ENCODE peak calls at places on chromosomes 11 and 22, in five cellular contexts. One of them, this sample, is unnamed.

GRCh38 chr11:12206529-12206928 is 96.1 kb downstream of the MICAL2 start:
- DNase-seq in left cardiac atrium: no peak
- DNase-seq in GM12865: no peak
- DNase-seq in GDM1: no peak
- DNase-seq in neural crest cell: no peak
- DNase-seq in this sample: no peak

GRCh38 chr11:76770642-76771445 is 12.3 kb upstream of the TSKU start:
- DNase-seq in left cardiac atrium: peak
- DNase-seq in neural crest cell: no peak
- DNase-seq in GM12865: peak
- DNase-seq in GDM1: no peak
- DNase-seq in this sample: peak

GRCh38 chr11:63745304-63746170 is 23.0 kb downstream of the ZFTA start:
- DNase-seq in GM12865: no peak
- DNase-seq in neural crest cell: no peak
- DNase-seq in left cardiac atrium: no peak
- DNase-seq in GDM1: no peak
- DNase-seq in this sample: no peak

GRCh38 chr11:3201677-3202181 is 16.9 kb downstream of the MRGPRG start:
- DNase-seq in GM12865: no peak
- DNase-seq in neural crest cell: no peak
- DNase-seq in left cardiac atrium: no peak
- DNase-seq in GDM1: no peak
- DNase-seq in this sample: peak

GRCh38 chr22:33544707-33545106 is 375.6 kb downstream of the LARGE1 start:
- DNase-seq in GM12865: peak
- DNase-seq in GDM1: no peak
- DNase-seq in left cardiac atrium: no peak
- DNase-seq in neural crest cell: no peak
- DNase-seq in this sample: no peak

GRCh38 chr11:100776212-100776896 is 89.3 kb downstream of the ARHGAP42 start:
- DNase-seq in left cardiac atrium: no peak
- DNase-seq in GM12865: no peak
- DNase-seq in neural crest cell: no peak
- DNase-seq in GDM1: no peak
- DNase-seq in this sample: no peak

GRCh38 chr22:30212996-30213441 is 33.5 kb downstream of the LIF start:
- DNase-seq in GM12865: no peak
- DNase-seq in neural crest cell: no peak
- DNase-seq in GDM1: no peak
- DNase-seq in left cardiac atrium: no peak
- DNase-seq in this sample: no peak

GRCh38 chr11:62974848-62975522 is 9.8 kb downstream of the SLC22A6 start:
- DNase-seq in left cardiac atrium: peak
- DNase-seq in GM12865: peak
- DNase-seq in GDM1: no peak
- DNase-seq in neural crest cell: no peak
- DNase-seq in this sample: no peak

GRCh38 chr11:69286358-69287327 is 7.3 kb upstream of the MYEOV start:
- DNase-seq in GM12865: no peak
- DNase-seq in left cardiac atrium: no peak
- DNase-seq in GDM1: no peak
- DNase-seq in neural crest cell: no peak
- DNase-seq in this sample: no peak

GRCh38 chr11:82117339-82117738 is 616.3 kb downstream of the FAM181B start:
- DNase-seq in neural crest cell: no peak
- DNase-seq in GM12865: peak
- DNase-seq in GDM1: no peak
- DNase-seq in left cardiac atrium: no peak
- DNase-seq in this sample: no peak

GRCh38 chr11:112525270-112525669 is 264.6 kb upstream of the PLET1 start:
- DNase-seq in GDM1: no peak
- DNase-seq in GM12865: no peak
- DNase-seq in neural crest cell: no peak
- DNase-seq in left cardiac atrium: peak
- DNase-seq in this sample: no peak

GRCh38 chr22:36467946-36468345 is 13.5 kb downstream of the TXN2 start:
- DNase-seq in left cardiac atrium: no peak
- DNase-seq in GM12865: no peak
- DNase-seq in neural crest cell: no peak
- DNase-seq in GDM1: peak
- DNase-seq in this sample: no peak

GRCh38 chr11:48000432-48000831 is 20.1 kb downstream of the PTPRJ start:
- DNase-seq in GM12865: no peak
- DNase-seq in GDM1: no peak
- DNase-seq in left cardiac atrium: no peak
- DNase-seq in neural crest cell: no peak
- DNase-seq in this sample: no peak

GRCh38 chr11:88115828-88116410 is 59.3 kb downstream of the RAB38 start:
- DNase-seq in neural crest cell: no peak
- DNase-seq in GDM1: no peak
- DNase-seq in GM12865: no peak
- DNase-seq in left cardiac atrium: no peak
- DNase-seq in this sample: no peak

GRCh38 chr22:43811777-43812148 is 342 bp downstream of the EFCAB6 start:
- DNase-seq in neural crest cell: no peak
- DNase-seq in GM12865: peak
- DNase-seq in left cardiac atrium: no peak
- DNase-seq in GDM1: no peak
- DNase-seq in this sample: no peak

GRCh38 chr22:49497266-49497665 is 330.4 kb downstream of the BRD1 start:
- DNase-seq in left cardiac atrium: no peak
- DNase-seq in GDM1: no peak
- DNase-seq in neural crest cell: no peak
- DNase-seq in GM12865: no peak
- DNase-seq in this sample: no peak

GRCh38 chr22:44309137-44309536 is 3.6 kb downstream of the SHISAL1 start:
- DNase-seq in GDM1: no peak
- DNase-seq in GM12865: peak
- DNase-seq in neural crest cell: no peak
- DNase-seq in left cardiac atrium: peak
- DNase-seq in this sample: peak

GRCh38 chr11:24754406-24754805 is 257.6 kb downstream of the LUZP2 start:
- DNase-seq in GM12865: no peak
- DNase-seq in neural crest cell: no peak
- DNase-seq in left cardiac atrium: no peak
- DNase-seq in GDM1: no peak
- DNase-seq in this sample: no peak

GRCh38 chr22:50306753-50307749 is at the start of gene PLXNB2:
- DNase-seq in GM12865: peak
- DNase-seq in GDM1: peak
- DNase-seq in left cardiac atrium: peak
- DNase-seq in neural crest cell: peak
- DNase-seq in this sample: peak

GRCh38 chr11:8832571-8833260 is 78.3 kb upstream of the AKIP1 start:
- DNase-seq in GM12865: peak
- DNase-seq in GDM1: no peak
- DNase-seq in neural crest cell: no peak
- DNase-seq in left cardiac atrium: no peak
- DNase-seq in this sample: no peak

GRCh38 chr11:5928269-5928668 is 13.8 kb upstream of the OR56A3 start:
- DNase-seq in left cardiac atrium: no peak
- DNase-seq in neural crest cell: no peak
- DNase-seq in GDM1: no peak
- DNase-seq in GM12865: no peak
- DNase-seq in this sample: no peak

GRCh38 chr11:3219281-3219892 is 774 bp upstream of the MRGPRG start:
- DNase-seq in GDM1: no peak
- DNase-seq in GM12865: no peak
- DNase-seq in neural crest cell: no peak
- DNase-seq in left cardiac atrium: no peak
- DNase-seq in this sample: peak

GRCh38 chr11:57551941-57552340 is 14.5 kb downstream of the SMTNL1 start:
- DNase-seq in left cardiac atrium: no peak
- DNase-seq in neural crest cell: no peak
- DNase-seq in GDM1: no peak
- DNase-seq in GM12865: no peak
- DNase-seq in this sample: no peak

This sample was measured in uterus.